ENCODE peak calls at places on chromosomes 11 and 22, in four cellular contexts. C is K562, E is ovary, Q is HepG2. Y is an unnamed sample.

GRCh38 chr11:16326679-16327297 is 29.6 kb downstream of the SOX6 start:
- DNase-seq in C (peak; percentile 60), E (no peak), Q (no peak), Y (no peak)

GRCh38 chr11:13339196-13340153 is 61.9 kb downstream of the BMAL1 start:
- DNase-seq in C (peak; percentile 20), E (peak; percentile 36), Q (no peak), Y (no peak)

GRCh38 chr22:45083659-45084305 is 74.0 kb upstream of the PHF21B start:
- DNase-seq in C (no peak), E (no peak), Q (no peak), Y (no peak)

GRCh38 chr22:23380230-23380573 is 199.9 kb downstream of the IGLL1 start:
- DNase-seq in C (peak; percentile 7), E (no peak), Q (no peak), Y (no peak)

GRCh38 chr11:8192896-8193209 is 24.0 kb upstream of the RIC3 start:
- DNase-seq in C (no peak), E (no peak), Q (no peak), Y (no peak)

GRCh38 chr22:26066534-26066933 is 102.7 kb upstream of the SEZ6L start:
- DNase-seq in C (no peak), E (no peak), Q (no peak), Y (no peak)

GRCh38 chr11:106271126-106271525 is 193.7 kb downstream of the AASDHPPT start:
- DNase-seq in C (no peak), E (no peak), Q (no peak), Y (no peak)

GRCh38 chr11:35526370-35526792 is 965 bp upstream of the PAMR1 start:
- DNase-seq in C (peak; percentile 8), E (no peak), Q (no peak), Y (no peak)

GRCh38 chr11:72724851-72725730 is 27.1 kb downstream of the ARAP1 start:
- DNase-seq in C (peak; percentile 89), E (peak; percentile 82), Q (peak; percentile 80), Y (peak; percentile 86)

GRCh38 chr22:40040927-40041326 is 46.2 kb downstream of the FAM83F start:
- DNase-seq in C (peak; percentile 82), E (no peak), Q (no peak), Y (peak; percentile 80)

GRCh38 chr11:8229299-8230177 is 34.1 kb downstream of the LMO1 start:
- DNase-seq in C (no peak), E (no peak), Q (no peak), Y (no peak)

GRCh38 chr11:110606415-110606814 is 105.8 kb downstream of the ARHGAP20 start:
- DNase-seq in C (no peak), E (no peak), Q (no peak), Y (no peak)

GRCh38 chr11:36601145-36601544 is 3.1 kb upstream of the RAG2 start:
- DNase-seq in C (no peak), E (no peak), Q (no peak), Y (no peak)

GRCh38 chr11:36598051-36598450 is at the start of gene RAG2:
- DNase-seq in C (no peak), E (no peak), Q (no peak), Y (no peak)

GRCh38 chr11:36602143-36602542 is 4.1 kb upstream of the RAG2 start:
- DNase-seq in C (no peak), E (no peak), Q (no peak), Y (no peak)

GRCh38 chr11:36596880-36597279 is 1.2 kb downstream of the RAG2 start:
- DNase-seq in C (no peak), E (no peak), Q (no peak), Y (no peak)

DNA sequence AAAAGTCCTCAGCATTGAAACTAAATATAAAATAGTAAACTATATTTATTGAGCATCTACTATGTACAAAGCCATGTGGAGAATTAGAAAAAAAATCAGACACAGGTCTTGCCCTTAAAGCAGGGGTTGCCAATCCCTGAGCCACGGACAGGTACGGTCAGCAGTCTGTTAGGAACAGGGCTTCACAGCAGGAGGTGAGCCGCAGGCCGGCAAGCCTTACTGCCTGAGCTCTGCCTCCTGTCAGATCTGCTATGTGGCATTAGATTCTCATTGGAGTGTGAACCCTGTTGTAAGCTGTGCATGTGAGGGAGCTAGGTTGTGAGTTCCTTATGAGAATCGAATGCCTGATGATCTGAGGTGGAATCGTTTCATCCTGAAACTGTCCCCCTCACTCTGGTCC is 2.1 kb upstream of the RAG2 start:
- DNase-seq in C (no peak), E (no peak), Q (no peak), Y (no peak)
- H3K4me1 ChIP-seq in C (no peaks in the 10 kb centered on the region), E (no peaks in the 10 kb centered on the region), Q (peaks cover 5% of the 10 kb centered on the region), Y (no peaks in the 10 kb centered on the region)

GRCh38 chr11:65487467-65488272 is 11.2 kb upstream of the MALAT1 start:
- DNase-seq in C (peak; percentile 93), E (peak; percentile 97), Q (peak; percentile 99), Y (peak; percentile 100)
- TF ChIP-seq EP300 in C (no peak), E (peak; percentile 71), Q (no peak), Y (peak; percentile 98)

DNA sequence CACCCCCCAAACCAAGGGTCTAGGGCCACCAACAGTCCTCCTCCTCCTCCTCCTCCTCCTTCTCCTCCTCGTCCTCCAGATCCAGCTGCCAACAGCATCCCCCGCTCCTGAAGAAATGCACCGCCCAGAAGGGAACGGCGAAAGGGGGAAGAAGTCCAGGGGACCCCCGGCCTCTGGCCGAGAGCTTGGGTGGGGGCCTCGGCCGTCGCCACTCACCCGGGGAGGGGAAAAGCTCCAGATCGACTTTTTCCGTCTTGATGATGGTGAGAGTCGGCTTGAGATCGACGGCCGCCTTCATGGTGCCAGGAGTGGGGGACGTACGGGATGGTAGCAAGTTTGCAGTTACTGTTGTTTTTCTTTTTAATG is 65.7 kb downstream of the ETS1 start:
- DNase-seq in C (no peak), E (peak; percentile 64), Q (no peak), Y (no peak)
- TF ChIP-seq POLR2A in C (no peak), E (no peak), Q (no peak), Y (no peak)

DNA sequence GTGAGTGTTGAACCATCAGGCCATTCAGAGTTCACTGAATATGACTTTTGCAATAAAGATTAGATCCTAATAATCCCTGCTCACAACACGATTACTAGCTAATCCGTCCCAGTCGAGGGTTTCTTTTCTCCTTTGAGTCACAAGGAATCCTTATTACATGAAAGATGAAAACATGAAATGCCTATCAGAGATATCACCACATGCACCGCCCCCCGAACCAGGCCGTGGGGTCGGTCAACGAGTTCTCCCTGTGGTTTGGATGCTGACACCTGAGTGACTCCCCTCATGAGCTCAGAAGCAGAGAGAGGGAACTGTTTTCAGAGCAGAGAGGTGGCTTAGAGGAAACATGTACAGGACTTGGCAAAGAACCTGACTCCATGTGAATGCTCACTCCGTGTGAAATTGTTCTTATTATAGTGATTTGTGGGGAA is 263.3 kb downstream of the ETS1 start:
- DNase-seq in C (no peak), E (no peak), Q (no peak), Y (no peak)
- H3K4me1 ChIP-seq in C (no peaks in the 10 kb centered on the region), E (no peaks in the 10 kb centered on the region), Q (no peaks in the 10 kb centered on the region), Y (no peaks in the 10 kb centered on the region)

GRCh38 chr22:38957046-38957770 is at the start of gene APOBEC3A:
- DNase-seq in C (no peak), E (no peak), Q (no peak), Y (no peak)
- TF ChIP-seq EP300 in C (no peak), E (no peak), Q (no peak), Y (no peak)

DNA sequence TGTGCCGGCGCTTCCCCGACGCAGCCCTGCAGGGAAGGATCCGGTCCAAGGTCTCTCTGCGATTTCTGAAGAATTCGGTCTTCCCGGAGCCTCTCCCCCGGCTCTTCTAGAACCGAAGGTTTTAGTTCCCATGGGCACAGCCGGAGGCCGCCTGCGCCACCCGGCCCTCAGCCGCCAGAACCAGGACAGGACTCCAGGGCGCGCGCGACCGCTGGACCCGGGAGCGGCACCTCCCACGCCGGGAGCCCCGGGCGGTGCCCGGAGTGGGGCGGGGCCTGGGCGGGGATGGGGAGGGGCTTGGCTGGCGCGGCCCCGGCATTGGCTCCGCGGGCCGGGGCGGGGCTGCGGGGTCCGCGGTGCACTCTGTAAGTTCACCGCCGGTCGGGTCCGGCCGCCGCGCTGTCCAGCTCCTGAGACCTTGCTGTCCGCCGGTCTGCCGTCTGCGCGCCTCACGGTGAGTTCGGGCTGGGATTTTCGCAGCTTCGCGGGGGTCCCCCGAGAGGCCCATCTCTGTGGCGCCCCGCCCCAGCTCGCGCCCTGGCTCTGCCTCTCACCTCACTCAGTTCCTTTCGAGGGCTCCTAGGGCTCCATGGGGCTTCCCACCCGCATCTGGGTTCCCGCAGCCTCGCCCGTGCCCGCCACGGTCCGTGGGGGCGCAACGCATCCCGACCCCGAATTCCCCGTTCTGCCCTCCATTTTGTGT is at the start of gene CDC42EP2:
- DNase-seq in C (peak; percentile 92), E (peak; percentile 90), Q (peak; percentile 74), Y (peak; percentile 94)
- TF ChIP-seq POLR2A in C (peak; percentile 79), E (peak; percentile 82), Q (peak; percentile 58), Y (peak; percentile 65)

GRCh38 chr11:76074178-76075112 is 131.9 kb downstream of the WNT11 start:
- DNase-seq in C (peak; percentile 64), E (no peak), Q (no peak), Y (no peak)

GRCh38 chr11:76073716-76074115 is 132.6 kb downstream of the WNT11 start:
- DNase-seq in C (no peak), E (no peak), Q (no peak), Y (no peak)

GRCh38 chr11:76067099-76067498 is 139.2 kb downstream of the WNT11 start:
- DNase-seq in C (no peak), E (no peak), Q (no peak), Y (no peak)

GRCh38 chr11:76069061-76069460 is 137.2 kb downstream of the WNT11 start:
- DNase-seq in C (no peak), E (no peak), Q (no peak), Y (no peak)

DNA sequence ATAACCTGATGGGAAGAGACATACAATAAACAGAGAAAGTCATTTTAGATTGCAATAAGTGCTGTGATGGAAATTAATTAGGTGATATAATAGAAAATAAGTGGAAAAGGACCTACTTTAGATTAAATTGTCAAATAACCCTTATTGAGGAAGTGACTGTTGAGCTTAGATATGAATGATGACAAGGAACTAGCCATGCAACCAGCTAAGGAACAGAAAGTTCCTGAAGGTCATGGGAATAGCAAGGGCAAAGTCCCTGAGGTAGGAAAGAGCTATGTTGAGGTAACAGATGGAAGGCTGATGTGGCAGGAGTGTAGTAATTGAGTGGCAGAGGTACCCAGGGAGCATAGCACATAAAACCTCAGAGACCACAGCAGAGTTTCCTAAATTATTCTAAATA is 135.2 kb downstream of the WNT11 start:
- DNase-seq in C (no peak), E (no peak), Q (no peak), Y (no peak)
- H3K4me1 ChIP-seq in C (peaks cover 5% of the 10 kb centered on the region), E (peaks cover 2% of the 10 kb centered on the region), Q (no peaks in the 10 kb centered on the region), Y (no peaks in the 10 kb centered on the region)

DNA sequence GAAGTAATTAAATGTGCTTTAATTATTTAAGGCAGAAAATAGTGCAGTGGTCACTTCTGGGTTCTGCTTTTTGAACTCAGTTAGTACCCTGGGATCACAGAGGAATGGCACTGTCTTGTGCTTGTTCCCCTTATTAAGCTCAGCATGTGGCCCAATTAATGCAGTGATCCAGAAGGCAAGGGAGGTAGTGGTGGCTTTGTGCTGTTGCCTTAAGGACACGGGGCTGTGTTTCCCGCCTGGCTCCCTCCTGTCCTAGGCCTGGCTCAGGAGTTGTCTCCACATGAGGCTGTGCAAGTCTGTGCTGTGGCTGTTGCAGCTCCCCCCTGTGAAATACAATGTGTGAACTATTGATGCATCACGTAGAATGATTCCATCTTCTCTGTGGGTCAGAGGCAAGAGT is 49.2 kb upstream of the CABP7 start:
- DNase-seq in C (no peak), E (no peak), Q (no peak), Y (no peak)
- TF ChIP-seq EP300 in C (no peak), E (no peak), Q (no peak), Y (no peak)

GRCh38 chr11:62889484-62890437 is 9.1 kb downstream of the SLC3A2 start:
- DNase-seq in C (peak; percentile 90), E (no peak), Q (peak; percentile 79), Y (no peak)
- TF ChIP-seq POLR2A in C (peak; percentile 89), E (no peak), Q (peak; percentile 66), Y (no peak)